ENCODE peak calls at places on chromosomes 4 and X, in five cellular contexts. Q is HepG2, I is K562, E is SK-N-MC, K is HCT116. S is an unnamed sample.

GRCh38 chrX:140274761-140275525 is 229.9 kb downstream of the SOX3 start:
- DNase-seq in Q (no peak), K (no peak), E (no peak), I (no peak), S (no peak)

GRCh38 chrX:397575-397974 is 10.9 kb upstream of the PPP2R3B start:
- DNase-seq in K (no peak), I (no peak), Q (no peak), E (no peak), S (peak; percentile 73)

GRCh38 chr4:145703850-145704528 is 24.0 kb downstream of the C4orf51 start:
- DNase-seq in I (no peak), Q (no peak), K (no peak), E (no peak), S (no peak)

GRCh38 chr4:63607186-63607872 is 801.9 kb downstream of the TECRL start:
- DNase-seq in Q (no peak), E (no peak), K (no peak), I (no peak), S (no peak)

GRCh38 chr4:92455956-92456355 is 152.2 kb downstream of the GRID2 start:
- DNase-seq in Q (no peak), I (no peak), E (peak; percentile 83), K (no peak), S (no peak)

GRCh38 chr4:148089624-148090023 is 352.6 kb downstream of the NR3C2 start:
- DNase-seq in Q (no peak), K (no peak), I (no peak), E (no peak), S (no peak)

GRCh38 chr4:7134737-7135388 is 57.5 kb upstream of the SORCS2 start:
- DNase-seq in I (no peak), K (no peak), Q (no peak), E (no peak), S (no peak)

GRCh38 chr4:139593091-139593564 is 37.1 kb upstream of the SETD7 start:
- DNase-seq in E (no peak), I (no peak), K (no peak), Q (peak; percentile 45), S (peak; percentile 13)

GRCh38 chrX:68480969-68481368 is 17.9 kb upstream of the YIPF6 start:
- DNase-seq in I (no peak), K (no peak), Q (no peak), E (no peak), S (no peak)

GRCh38 chrX:22396408-22396807 is 123.7 kb downstream of the CBLL2 start:
- DNase-seq in K (no peak), I (no peak), Q (no peak), E (no peak), S (no peak)

GRCh38 chr4:101102114-101102752 is 245.1 kb downstream of the PPP3CA start:
- DNase-seq in Q (no peak), E (no peak), K (no peak), I (no peak), S (peak; percentile 91)

GRCh38 chr4:184287697-184288255 is 70.1 kb upstream of the ENPP6 start:
- DNase-seq in I (no peak), K (no peak), Q (peak; percentile 64), E (no peak), S (peak; percentile 55)

GRCh38 chrX:120446503-120446902 is 22.6 kb downstream of the LAMP2 start:
- DNase-seq in K (no peak), E (no peak), I (no peak), Q (no peak), S (peak; percentile 32)

GRCh38 chr4:109872065-109872464 is 24.2 kb downstream of the LRIT3 start:
- DNase-seq in Q (no peak), K (no peak), I (no peak), E (no peak), S (no peak)

GRCh38 chr4:137129471-137130244 is 402.6 kb downstream of the PCDH18 start:
- DNase-seq in E (no peak), I (no peak), K (no peak), Q (no peak), S (no peak)

GRCh38 chrX:139192386-139192961 is 338.1 kb upstream of the F9 start:
- DNase-seq in K (no peak), Q (no peak), I (no peak), E (no peak), S (no peak)

GRCh38 chr4:147942729-147943128 is 210.8 kb downstream of the ARHGAP10 start:
- DNase-seq in I (no peak), K (no peak), E (no peak), Q (no peak), S (no peak)

GRCh38 chrX:790031-790430 is 159.4 kb downstream of the SHOX start:
- DNase-seq in E (no peak), I (no peak), Q (no peak), K (no peak), S (no peak)

GRCh38 chr4:52840531-52841350 is 21.4 kb upstream of the RASL11B start:
- DNase-seq in K (no peak), Q (no peak), I (no peak), E (no peak), S (no peak)

GRCh38 chr4:122873752-122874151 is 47.1 kb downstream of the FGF2 start:
- DNase-seq in E (no peak), K (no peak), I (no peak), Q (no peak), S (peak; percentile 49)

GRCh38 chr4:189974056-189974455 is 33.4 kb downstream of the FRG1 start:
- DNase-seq in K (peak; percentile 38), I (peak; percentile 28), Q (peak; percentile 15), E (no peak), S (peak; percentile 3)

GRCh38 chr4:48570646-48571220 is 80.7 kb downstream of the ZAR1 start:
- DNase-seq in I (no peak), Q (no peak), K (no peak), E (no peak), S (no peak)

GRCh38 chr4:66855956-66856355 is 689.3 kb downstream of the CENPC start:
- DNase-seq in Q (no peak), E (no peak), K (no peak), I (no peak), S (no peak)

GRCh38 chr4:40897557-40898203 is 147.9 kb downstream of the NSUN7 start:
- DNase-seq in K (peak; percentile 40), E (no peak), Q (peak; percentile 53), I (peak; percentile 79), S (peak; percentile 74)

GRCh38 chrX:45472968-45473367 is 272.3 kb upstream of the DIPK2B start:
- DNase-seq in I (no peak), E (no peak), K (no peak), Q (no peak), S (peak; percentile 76)

GRCh38 chr4:113951263-113951662 is 28.2 kb downstream of the ARSJ start:
- DNase-seq in K (peak; percentile 45), Q (no peak), E (no peak), I (no peak), S (no peak)
- TF ChIP-seq POLR2AphosphoS5 in K (no peak), Q (no peak), E (no peak), I (no peak), S (no peak)

GRCh38 chr4:1043162-1043561 is 31.7 kb downstream of the FGFRL1 start:
- DNase-seq in E (no peak), K (no peak), I (no peak), Q (no peak), S (no peak)
- H3K9ac ChIP-seq in E (no peak overlapping the region), K (peak overlapping the region; percentile 62), I (peak overlapping the region; percentile 85), Q (no peak overlapping the region), S (no peak overlapping the region)

GRCh38 chr4:112279025-112279881 is 6.5 kb downstream of the TIFA start:
- DNase-seq in Q (peak; percentile 62), I (no peak), E (no peak), K (no peak), S (no peak)
- H3K4me3 ChIP-seq in Q (no peak overlapping the region), I (no peak overlapping the region), E (no peak overlapping the region), K (no peak overlapping the region), S (no peak overlapping the region)

GRCh38 chr4:108172780-108173598 is 4.3 kb upstream of the LEF1 start:
- DNase-seq in I (peak; percentile 85), K (no peak), Q (peak; percentile 41), E (peak; percentile 81), S (peak; percentile 37)
- TF ChIP-seq POLR2AphosphoS5 in I (peak; percentile 50), K (no peak), Q (no peak), E (peak; percentile 54), S (no peak)

DNA sequence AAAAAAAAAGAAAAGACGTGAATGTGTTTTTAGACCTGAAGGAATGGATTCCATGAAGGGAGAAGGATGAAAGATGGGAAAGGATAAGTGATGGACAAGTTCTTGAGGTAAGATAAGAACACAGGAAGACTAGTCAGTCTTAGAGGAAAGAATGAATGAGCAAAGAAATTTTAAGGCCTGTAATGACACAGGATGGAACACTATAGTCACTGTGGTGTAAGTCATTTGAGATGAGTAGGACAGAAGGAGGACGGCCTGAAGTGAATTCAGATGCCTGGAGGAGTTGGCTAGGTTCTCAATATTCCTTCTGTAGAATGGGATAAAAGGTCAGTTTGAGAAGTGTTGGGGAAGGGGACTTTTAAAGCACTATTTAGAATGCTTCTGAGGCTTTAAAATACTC is 3.8 kb downstream of the MSMO1 start:
- DNase-seq in I (no peak), E (no peak), K (no peak), Q (no peak), S (no peak)
- H3K9ac ChIP-seq in I (peak overlapping the region; percentile 74), E (peak overlapping the region; percentile 62), K (no peak overlapping the region), Q (peak overlapping the region; percentile 96), S (no peak overlapping the region)

GRCh38 chr4:168773388-168774195 is 236.5 kb downstream of the CBR4 start:
- DNase-seq in Q (no peak), K (no peak), I (no peak), E (no peak), S (peak; percentile 78)
- H3K4me3 ChIP-seq in Q (no peak overlapping the region), K (no peak overlapping the region), I (no peak overlapping the region), E (no peak overlapping the region), S (peak overlapping the region; percentile 7)

S was measured in endothelial cell of umbilical vein.